ENCODE peak calls at places on chromosomes 3 and 15, in ten cellular contexts. H, J, S, N, Z, G, T, K, Y and M are unnamed samples.

GRCh38 chr3:45277636-45278035 is 51.5 kb upstream of the TMEM158 start:
- DNase-seq in N (no peak), J (no peak), G (no peak), Z (no peak), K (no peak), Y (no peak), S (no peak), T (no peak), H (no peak), M (no peak)

GRCh38 chr3:158097571-158098553 is 8.4 kb downstream of the SHOX2 start:
- DNase-seq in S (peak), K (no peak), H (peak), T (no peak), G (peak), Z (no peak), J (peak), N (no peak), Y (peak), M (peak)

GRCh38 chr3:117645561-117646242 is 936.1 kb downstream of the TUSC7 start:
- DNase-seq in H (no peak), G (no peak), S (no peak), T (no peak), K (no peak), J (no peak), Y (no peak), N (no peak), Z (no peak), M (no peak)

GRCh38 chr15:80970018-80970657 is 19.5 kb downstream of the MESD start:
- DNase-seq in H (peak), N (peak), T (no peak), J (peak), S (peak), Z (peak), K (peak), G (peak), Y (peak), M (no peak)

GRCh38 chr3:50154840-50155490 is at the start of gene SEMA3F:
- DNase-seq in S (peak), G (peak), T (no peak), H (peak), J (peak), K (no peak), Y (peak), N (no peak), Z (no peak), M (peak)

GRCh38 chr3:52520716-52521487 is 12.8 kb downstream of the NT5DC2 start:
- DNase-seq in J (no peak), N (no peak), K (no peak), Z (no peak), S (no peak), H (no peak), G (no peak), Y (no peak), T (no peak), M (peak)

GRCh38 chr15:88450125-88450798 is 16.9 kb downstream of the MRPL46 start:
- DNase-seq in N (peak), T (peak), J (peak), H (peak), Z (peak), K (peak), S (peak), G (peak), Y (peak), M (peak)

GRCh38 chr3:53809267-53809666 is 37.0 kb downstream of the CHDH start:
- DNase-seq in J (no peak), T (no peak), G (no peak), Y (no peak), N (no peak), H (no peak), Z (no peak), S (no peak), K (no peak), M (peak)

GRCh38 chr15:97909291-97909891 is 51.1 kb upstream of the ARRDC4 start:
- DNase-seq in G (peak), K (no peak), Z (peak), N (peak), S (peak), H (peak), Y (peak), J (no peak), T (no peak), M (peak)